ENCODE peak calls at places on chromosomes 3 and 15, in nine cellular contexts. One of them, this sample, is unnamed.

GRCh38 chr3:57570051-57570450 is 14.0 kb downstream of the PDE12 start:
- DNase-seq in stomach: no peak
- DNase-seq in dorsolateral prefrontal cortex: no peak
- DNase-seq in NCI-H1105: no peak
- DNase-seq in GM13976: no peak
- DNase-seq in PC-9: no peak
- DNase-seq in lung: no peak
- DNase-seq in tibial artery: no peak
- DNase-seq in A172: no peak
- DNase-seq in this sample: no peak

GRCh38 chr3:79019137-79019923 is 748.5 kb downstream of the ROBO1 start:
- DNase-seq in lung: peak
- DNase-seq in dorsolateral prefrontal cortex: peak
- DNase-seq in PC-9: peak
- DNase-seq in stomach: peak
- DNase-seq in GM13976: peak
- DNase-seq in A172: peak
- DNase-seq in NCI-H1105: peak
- DNase-seq in tibial artery: peak
- DNase-seq in this sample: no peak

GRCh38 chr3:154538566-154539360 is 108.8 kb upstream of the GPR149 start:
- DNase-seq in lung: no peak
- DNase-seq in NCI-H1105: no peak
- DNase-seq in dorsolateral prefrontal cortex: no peak
- DNase-seq in tibial artery: no peak
- DNase-seq in stomach: no peak
- DNase-seq in A172: no peak
- DNase-seq in GM13976: no peak
- DNase-seq in PC-9: no peak
- DNase-seq in this sample: no peak

GRCh38 chr3:124778061-124778460 is 47.8 kb downstream of the UMPS start:
- DNase-seq in dorsolateral prefrontal cortex: no peak
- DNase-seq in NCI-H1105: no peak
- DNase-seq in PC-9: no peak
- DNase-seq in stomach: no peak
- DNase-seq in GM13976: no peak
- DNase-seq in tibial artery: peak
- DNase-seq in lung: no peak
- DNase-seq in A172: no peak
- DNase-seq in this sample: no peak

GRCh38 chr15:90592144-90592887 is 62.6 kb downstream of the CRTC3 start:
- DNase-seq in dorsolateral prefrontal cortex: no peak
- DNase-seq in GM13976: no peak
- DNase-seq in lung: no peak
- DNase-seq in tibial artery: no peak
- DNase-seq in NCI-H1105: no peak
- DNase-seq in stomach: no peak
- DNase-seq in PC-9: no peak
- DNase-seq in A172: peak
- DNase-seq in this sample: no peak

GRCh38 chr3:127337001-127337400 is 49.2 kb upstream of the PRR20G start:
- DNase-seq in dorsolateral prefrontal cortex: no peak
- DNase-seq in NCI-H1105: no peak
- DNase-seq in tibial artery: no peak
- DNase-seq in A172: no peak
- DNase-seq in PC-9: no peak
- DNase-seq in GM13976: no peak
- DNase-seq in lung: peak
- DNase-seq in stomach: no peak
- DNase-seq in this sample: no peak

GRCh38 chr3:101530213-101531047 is 17.4 kb upstream of the SENP7 start:
- DNase-seq in tibial artery: no peak
- DNase-seq in stomach: no peak
- DNase-seq in GM13976: no peak
- DNase-seq in PC-9: no peak
- DNase-seq in NCI-H1105: no peak
- DNase-seq in dorsolateral prefrontal cortex: no peak
- DNase-seq in lung: no peak
- DNase-seq in A172: no peak
- DNase-seq in this sample: no peak

GRCh38 chr15:87816016-87816415 is 440.5 kb downstream of the NTRK3 start:
- DNase-seq in PC-9: no peak
- DNase-seq in lung: no peak
- DNase-seq in A172: no peak
- DNase-seq in stomach: no peak
- DNase-seq in tibial artery: no peak
- DNase-seq in GM13976: no peak
- DNase-seq in NCI-H1105: no peak
- DNase-seq in dorsolateral prefrontal cortex: no peak
- DNase-seq in this sample: no peak

GRCh38 chr15:92930061-92930460 is 29.9 kb downstream of the CHD2 start:
- DNase-seq in dorsolateral prefrontal cortex: no peak
- DNase-seq in GM13976: no peak
- DNase-seq in A172: peak
- DNase-seq in PC-9: no peak
- DNase-seq in tibial artery: no peak
- DNase-seq in stomach: no peak
- DNase-seq in NCI-H1105: no peak
- DNase-seq in lung: no peak
- DNase-seq in this sample: no peak

GRCh38 chr3:62833538-62833937 is 41.7 kb downstream of the CADPS start:
- DNase-seq in stomach: no peak
- DNase-seq in NCI-H1105: no peak
- DNase-seq in tibial artery: no peak
- DNase-seq in A172: no peak
- DNase-seq in dorsolateral prefrontal cortex: no peak
- DNase-seq in PC-9: no peak
- DNase-seq in GM13976: no peak
- DNase-seq in lung: no peak
- DNase-seq in this sample: no peak

GRCh38 chr3:196639517-196640500 is at the start of gene NRROS:
- DNase-seq in tibial artery: peak
- DNase-seq in GM13976: peak
- DNase-seq in PC-9: peak
- DNase-seq in dorsolateral prefrontal cortex: peak
- DNase-seq in lung: peak
- DNase-seq in A172: no peak
- DNase-seq in NCI-H1105: peak
- DNase-seq in stomach: peak
- DNase-seq in this sample: peak

GRCh38 chr3:123499316-123499715 is 50.4 kb upstream of the ADCY5 start:
- DNase-seq in A172: no peak
- DNase-seq in dorsolateral prefrontal cortex: no peak
- DNase-seq in tibial artery: no peak
- DNase-seq in GM13976: no peak
- DNase-seq in NCI-H1105: no peak
- DNase-seq in PC-9: no peak
- DNase-seq in stomach: no peak
- DNase-seq in lung: no peak
- DNase-seq in this sample: no peak

GRCh38 chr3:79175870-79176269 is 591.9 kb downstream of the ROBO1 start:
- DNase-seq in A172: no peak
- DNase-seq in dorsolateral prefrontal cortex: no peak
- DNase-seq in lung: no peak
- DNase-seq in tibial artery: no peak
- DNase-seq in PC-9: no peak
- DNase-seq in stomach: no peak
- DNase-seq in NCI-H1105: no peak
- DNase-seq in GM13976: no peak
- DNase-seq in this sample: no peak

GRCh38 chr3:195929452-195929851 is 21.1 kb upstream of the TNK2 start:
- DNase-seq in PC-9: no peak
- DNase-seq in NCI-H1105: no peak
- DNase-seq in GM13976: no peak
- DNase-seq in A172: no peak
- DNase-seq in lung: no peak
- DNase-seq in tibial artery: no peak
- DNase-seq in stomach: no peak
- DNase-seq in dorsolateral prefrontal cortex: no peak
- DNase-seq in this sample: no peak

GRCh38 chr3:197539651-197540051 is 16.1 kb downstream of the BDH1 start:
- DNase-seq in dorsolateral prefrontal cortex: no peak
- DNase-seq in A172: peak
- DNase-seq in GM13976: no peak
- DNase-seq in stomach: no peak
- DNase-seq in NCI-H1105: no peak
- DNase-seq in tibial artery: no peak
- DNase-seq in lung: no peak
- DNase-seq in PC-9: peak
- DNase-seq in this sample: no peak

GRCh38 chr3:55413236-55413635 is 73.9 kb downstream of the WNT5A start:
- DNase-seq in lung: no peak
- DNase-seq in GM13976: no peak
- DNase-seq in tibial artery: no peak
- DNase-seq in stomach: no peak
- DNase-seq in PC-9: no peak
- DNase-seq in A172: no peak
- DNase-seq in dorsolateral prefrontal cortex: no peak
- DNase-seq in NCI-H1105: no peak
- DNase-seq in this sample: no peak